ENCODE peak calls at places on chromosomes 11 and 22, in nine cellular contexts. I is BJ, B is HFFc6, P is NCI-H1417, G is choroid plexus epithelial cell, D is RPMI8226, N is cardiac fibroblast, U is COR-L47, C is DMS153. H is an unnamed sample.

GRCh38 chr11:120125005-120125404 is 12.9 kb downstream of the TRIM29 start:
- DNase-seq in I (peak; percentile 20), D (no peak), N (peak; percentile 62), P (no peak), B (peak; percentile 79), C (no peak), G (peak; percentile 21), U (no peak), H (peak; percentile 9)

GRCh38 chr22:44033689-44034088 is 9.6 kb downstream of the PARVB start:
- DNase-seq in B (no peak), P (peak; percentile 4), I (no peak), N (no peak), U (no peak), C (no peak), G (peak; percentile 91), D (no peak), H (no peak)

GRCh38 chr11:12411806-12412727 is 34.7 kb downstream of the PARVA start:
- DNase-seq in P (peak; percentile 77), G (peak; percentile 86), N (peak; percentile 84), U (peak; percentile 50), C (peak; percentile 28), B (peak; percentile 93), D (peak; percentile 45), I (peak; percentile 81), H (peak; percentile 79)

GRCh38 chr11:133934599-133935550 is 21.9 kb downstream of the IGSF9B start:
- DNase-seq in C (no peak), G (no peak), U (no peak), D (no peak), I (no peak), B (peak; percentile 81), P (peak; percentile 9), N (peak; percentile 30), H (no peak)

GRCh38 chr22:29301716-29302401 is 4.6 kb upstream of the GAS2L1 start:
- DNase-seq in D (no peak), B (no peak), U (no peak), G (no peak), I (no peak), N (no peak), P (peak; percentile 27), C (no peak), H (no peak)

GRCh38 chr11:31884080-31884479 is 73.0 kb upstream of the PAX6 start:
- DNase-seq in D (no peak), C (no peak), P (no peak), I (no peak), N (no peak), G (no peak), B (no peak), U (no peak), H (no peak)

GRCh38 chr22:48800036-48800885 is 1027.4 kb downstream of the BRD1 start:
- DNase-seq in C (no peak), N (no peak), U (no peak), G (no peak), P (no peak), D (no peak), I (no peak), B (no peak), H (no peak)

GRCh38 chr11:57499413-57499982 is 16.0 kb downstream of the SLC43A1 start:
- DNase-seq in C (peak; percentile 74), G (peak; percentile 97), U (no peak), I (peak; percentile 52), D (no peak), P (peak; percentile 86), N (peak; percentile 87), B (peak; percentile 70), H (peak; percentile 51)

GRCh38 chr11:65355013-65355775 is 643 bp downstream of the TIGD3 start:
- DNase-seq in D (peak; percentile 79), I (no peak), G (no peak), C (no peak), N (peak; percentile 15), B (no peak), P (peak; percentile 88), U (peak; percentile 50), H (no peak)

GRCh38 chr11:76443254-76443935 is 1.4 kb upstream of the EMSY start:
- DNase-seq in N (peak; percentile 51), D (no peak), C (no peak), U (no peak), I (no peak), B (no peak), P (no peak), G (peak; percentile 46), H (no peak)

H was measured in HFF-Myc.